ENCODE peak calls at places on chromosomes 7 and 10, in six cellular contexts. O is IMR-90, H is gastrocnemius medialis, M is lower leg skin, S is foreskin fibroblast, F is GM12865. W is an unnamed sample.

GRCh38 chr10:129372168-129372567 is 94.9 kb upstream of the MGMT start:
- DNase-seq in O (no peak), H (no peak), M (no peak), S (no peak), F (no peak), W (no peak)

GRCh38 chr7:69467826-69468225 is 130.4 kb upstream of the AUTS2 start:
- DNase-seq in O (no peak), H (no peak), M (no peak), S (no peak), F (no peak), W (no peak)

GRCh38 chr10:87935290-87936141 is 72.1 kb downstream of the PTEN start:
- DNase-seq in O (peak), H (no peak), M (no peak), S (no peak), F (no peak), W (no peak)

GRCh38 chr10:73924935-73925334 is 14.0 kb downstream of the PLAU start:
- DNase-seq in O (no peak), H (no peak), M (no peak), S (no peak), F (no peak), W (no peak)

GRCh38 chr10:77608281-77608680 is 29.3 kb downstream of the KCNMA1 start:
- DNase-seq in O (no peak), H (no peak), M (no peak), S (peak), F (no peak), W (no peak)

GRCh38 chr7:90958669-90959068 is 305.6 kb upstream of the FZD1 start:
- DNase-seq in O (peak), H (no peak), M (no peak), S (peak), F (no peak), W (no peak)

GRCh38 chr7:22629056-22629455 is 97.9 kb upstream of the IL6 start:
- DNase-seq in O (no peak), H (no peak), M (no peak), S (no peak), F (no peak), W (no peak)

GRCh38 chr10:68315582-68315981 is 16.3 kb upstream of the HNRNPH3 start:
- DNase-seq in O (no peak), H (no peak), M (no peak), S (no peak), F (peak), W (no peak)

GRCh38 chr10:90342480-90342879 is 515.4 kb downstream of the HTR7 start:
- DNase-seq in O (no peak), H (no peak), M (no peak), S (no peak), F (no peak), W (no peak)

GRCh38 chr7:12016439-12016838 is 184.4 kb upstream of the THSD7A start:
- DNase-seq in O (no peak), H (no peak), M (no peak), S (no peak), F (no peak), W (no peak)

GRCh38 chr7:17772581-17773288 is 167.6 kb downstream of the SNX13 start:
- DNase-seq in O (no peak), H (no peak), M (no peak), S (peak), F (peak), W (no peak)

GRCh38 chr10:623477-624311 is 65.8 kb downstream of the DIP2C start:
- DNase-seq in O (no peak), H (no peak), M (no peak), S (no peak), F (no peak), W (no peak)

GRCh38 chr10:94276140-94276539 is 86.6 kb downstream of the NOC3L start:
- DNase-seq in O (no peak), H (no peak), M (no peak), S (no peak), F (no peak), W (no peak)

GRCh38 chr10:132592790-132593788 is 55.5 kb downstream of the INPP5A start:
- DNase-seq in O (no peak), H (no peak), M (no peak), S (no peak), F (peak), W (peak)

GRCh38 chr7:116139007-116139406 is 71.3 kb upstream of the TES start:
- DNase-seq in O (peak), H (no peak), M (no peak), S (peak), F (no peak), W (no peak)

GRCh38 chr7:25862254-25862992 is 289.6 kb upstream of the NFE2L3 start:
- DNase-seq in O (peak), H (peak), M (peak), S (peak), F (peak), W (peak)

GRCh38 chr7:1015196-1015595 is 29.1 kb upstream of the GPR146 start:
- DNase-seq in O (no peak), H (no peak), M (no peak), S (no peak), F (no peak), W (no peak)

GRCh38 chr10:48219194-48219593 is 55.3 kb downstream of the FRMPD2 start:
- DNase-seq in O (no peak), H (no peak), M (no peak), S (no peak), F (no peak), W (no peak)

GRCh38 chr10:98489561-98490481 is 43.1 kb upstream of the HPS1 start:
- DNase-seq in O (no peak), H (no peak), M (no peak), S (no peak), F (no peak), W (no peak)

GRCh38 chr7:104271948-104272347 is 56.5 kb upstream of the LHFPL3 start:
- DNase-seq in O (no peak), H (no peak), M (no peak), S (no peak), F (no peak), W (no peak)

GRCh38 chr7:159061674-159062212 is 82.9 kb downstream of the VIPR2 start:
- DNase-seq in O (no peak), H (no peak), M (no peak), S (no peak), F (no peak), W (no peak)

GRCh38 chr10:13784067-13784466 is 197.3 kb downstream of the PRPF18 start:
- DNase-seq in O (peak), H (no peak), M (no peak), S (peak), F (peak), W (peak)

GRCh38 chr7:6210973-6211372 is 61.5 kb downstream of the CYTH3 start:
- DNase-seq in O (no peak), H (no peak), M (no peak), S (no peak), F (no peak), W (no peak)

GRCh38 chr7:27895553-27895952 is 155.6 kb downstream of the TAX1BP1 start:
- DNase-seq in O (no peak), H (no peak), M (no peak), S (no peak), F (no peak), W (no peak)

GRCh38 chr10:83045731-83046130 is 1093.6 kb upstream of the GHITM start:
- DNase-seq in O (no peak), H (no peak), M (no peak), S (no peak), F (no peak), W (no peak)

GRCh38 chr7:35755711-35756110 is 45.1 kb upstream of the SEPTIN7 start:
- DNase-seq in O (no peak), H (no peak), M (no peak), S (no peak), F (no peak), W (no peak)

GRCh38 chr10:132366499-132366898 is 30.5 kb upstream of the PWWP2B start:
- DNase-seq in O (no peak), H (no peak), M (no peak), S (no peak), F (no peak), W (no peak)

GRCh38 chr7:149285581-149285975 is 23.6 kb downstream of the ZNF783 start:
- DNase-seq in O (peak), H (no peak), M (no peak), S (peak), F (no peak), W (no peak)

GRCh38 chr7:149284343-149284742 is 22.3 kb downstream of the ZNF783 start:
- DNase-seq in O (no peak), H (no peak), M (no peak), S (no peak), F (peak), W (no peak)

GRCh38 chr7:149286811-149287400 is 24.9 kb downstream of the ZNF783 start:
- DNase-seq in O (peak), H (no peak), M (no peak), S (peak), F (no peak), W (no peak)

GRCh38 chr7:149283321-149283720 is 21.3 kb downstream of the ZNF783 start:
- DNase-seq in O (no peak), H (no peak), M (no peak), S (no peak), F (no peak), W (no peak)

DNA sequence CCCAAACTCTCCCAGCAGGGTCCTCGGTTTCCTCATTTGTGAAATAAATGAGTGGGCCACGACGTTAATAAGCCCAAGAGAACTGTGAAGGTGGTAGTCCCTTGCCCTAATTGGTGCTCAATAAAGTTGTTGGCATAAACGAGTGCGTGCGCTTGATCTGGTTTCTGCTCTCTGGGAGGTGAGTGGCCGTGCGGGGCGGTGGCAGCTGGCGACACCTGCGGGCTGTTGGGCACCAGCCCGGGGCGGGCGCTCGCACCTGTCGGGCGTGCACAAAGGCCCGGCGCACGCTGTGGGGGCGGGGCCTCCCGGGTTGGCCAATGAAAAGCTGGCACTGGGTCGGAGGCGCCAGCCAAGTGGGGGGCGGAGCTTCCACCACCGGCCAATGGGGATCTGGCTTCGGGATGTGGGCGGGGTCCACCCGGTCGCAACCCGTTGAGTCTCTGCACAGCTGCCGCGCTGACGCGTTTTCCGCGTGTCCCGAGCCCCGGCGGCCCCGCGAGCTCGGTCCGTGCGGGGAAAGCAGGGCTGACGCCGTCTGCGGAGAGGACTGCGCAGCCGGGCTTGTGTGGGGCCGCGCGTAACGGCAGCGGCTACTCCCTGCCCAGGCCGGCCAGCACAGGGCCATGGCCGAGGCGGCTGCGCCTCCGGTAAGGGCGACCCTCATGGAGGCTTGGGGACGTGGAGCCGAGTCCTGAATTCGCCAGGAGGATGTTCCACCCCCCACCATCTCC is 23.0 kb downstream of the ZNF783 start:
- DNase-seq in O (peak), H (peak), M (peak), S (peak), F (peak), W (peak)
- TF ChIP-seq CTCF in O (no peak), H (no peak), M (no peak), S (no peak), F (no peak), W (peak)

GRCh38 chr7:55339033-55339995 is 25.8 kb upstream of the LANCL2 start:
- DNase-seq in O (no peak), H (no peak), M (no peak), S (peak), F (no peak), W (no peak)
- H3K4me3 ChIP-seq in O (no peak), H (no peak), M (no peak), S (no peak), F (no peak), W (no peak)

DNA sequence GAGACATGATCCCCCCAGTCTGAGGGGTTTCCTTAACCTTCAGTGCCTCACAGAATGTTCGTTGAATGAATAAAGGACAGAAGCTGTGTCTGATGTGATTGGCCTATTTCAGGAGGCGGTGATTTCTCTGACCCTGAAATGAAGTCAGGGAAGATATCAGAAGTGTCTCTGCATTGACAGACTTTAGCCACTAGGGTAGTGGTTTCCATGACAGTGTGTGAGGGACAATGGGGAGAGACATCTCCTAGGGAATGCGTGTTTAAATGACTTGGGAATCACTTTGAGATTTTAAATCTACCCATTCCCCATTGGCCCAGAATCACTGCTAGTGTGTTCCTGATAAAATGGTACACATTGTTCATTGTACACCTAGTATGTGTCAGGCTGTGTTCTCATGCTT is 132.0 kb downstream of the CFAP58 start:
- DNase-seq in O (no peak), H (no peak), M (no peak), S (no peak), F (no peak), W (no peak)
- TF ChIP-seq CTCF in O (no peak), H (no peak), M (no peak), S (no peak), F (peak), W (peak)

GRCh38 chr10:46301056-46301645 is 14.4 kb downstream of the ANTXRL start:
- DNase-seq in O (no peak), H (no peak), M (no peak), S (no peak), F (no peak), W (no peak)

GRCh38 chr10:46298346-46299266 is 11.8 kb downstream of the ANTXRL start:
- DNase-seq in O (no peak), H (no peak), M (no peak), S (no peak), F (no peak), W (no peak)

GRCh38 chr10:46297406-46298204 is 10.8 kb downstream of the ANTXRL start:
- DNase-seq in O (no peak), H (no peak), M (no peak), S (no peak), F (no peak), W (no peak)

GRCh38 chr10:46299267-46299530 is 12.4 kb downstream of the ANTXRL start:
- DNase-seq in O (no peak), H (no peak), M (no peak), S (no peak), F (no peak), W (no peak)

DNA sequence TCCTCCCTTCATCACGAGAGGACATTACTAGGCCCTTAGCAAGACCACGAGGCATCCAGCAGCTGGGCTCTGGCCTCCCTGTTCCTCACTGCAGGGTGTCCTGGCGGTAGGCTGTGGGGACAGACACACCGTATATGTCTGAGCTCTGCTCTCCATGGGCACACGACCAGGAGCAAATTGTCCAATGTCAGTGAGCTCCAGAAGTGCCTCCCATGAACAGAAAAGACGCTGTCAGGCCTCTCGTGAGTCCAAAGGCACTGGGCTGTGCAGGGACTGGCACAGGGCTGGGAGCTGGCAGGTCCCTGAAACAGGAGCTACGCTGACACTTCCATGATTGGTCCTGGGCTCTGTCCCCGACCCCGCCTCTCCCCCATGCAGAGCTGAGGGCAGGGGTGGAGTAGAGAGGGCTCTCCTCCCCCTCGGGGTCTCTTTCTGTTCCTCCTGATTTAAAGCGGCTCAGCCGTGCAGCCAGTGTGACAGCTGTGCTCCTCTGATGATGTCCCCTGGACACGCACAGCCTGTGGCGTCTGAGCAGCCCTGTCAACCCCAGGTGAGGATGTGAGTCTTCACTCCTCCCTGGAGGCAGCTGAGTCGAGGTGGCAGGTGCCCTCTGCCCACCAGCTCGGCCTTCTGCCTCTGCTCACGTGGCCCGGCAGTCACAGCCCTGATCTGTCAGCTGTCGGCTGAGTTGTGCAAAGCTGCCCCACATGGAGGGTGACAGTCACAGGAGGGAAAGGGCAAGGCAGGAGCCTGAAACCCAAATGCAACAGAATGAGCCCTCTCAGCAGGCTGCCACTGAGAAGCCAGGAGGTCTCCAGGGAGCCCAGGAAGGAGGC is 13.0 kb downstream of the ANTXRL start:
- DNase-seq in O (no peak), H (no peak), M (no peak), S (no peak), F (no peak), W (no peak)
- H3K4me3 ChIP-seq in O (no peak), H (no peak), M (no peak), S (no peak), F (no peak), W (no peak)

DNA sequence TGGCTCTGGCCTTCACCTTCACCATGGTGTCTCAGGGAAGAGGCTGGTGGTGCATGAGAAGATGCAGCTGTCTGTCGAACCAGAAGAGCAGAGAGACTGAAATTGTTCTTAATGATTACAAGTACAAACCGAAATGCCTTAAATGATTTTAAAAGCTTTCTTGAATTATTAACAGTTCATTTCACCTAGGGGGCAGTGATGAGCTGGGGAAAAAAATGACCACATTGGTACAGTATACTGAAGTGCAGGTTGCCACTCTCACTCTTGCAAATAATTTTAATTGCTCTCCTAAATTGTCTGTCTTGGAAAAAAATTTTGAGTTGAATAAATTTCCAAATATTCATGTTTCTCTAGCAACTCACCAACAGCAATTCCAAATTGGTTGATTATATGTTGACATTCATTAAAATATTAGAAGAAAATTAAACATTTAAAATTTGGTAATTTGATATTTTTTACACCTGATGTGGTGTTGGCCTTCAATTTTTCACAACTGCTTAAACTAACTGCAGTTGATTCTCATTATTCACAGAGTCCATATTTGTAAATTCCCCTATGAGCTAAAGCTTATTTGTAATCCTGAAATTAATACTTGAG is 692.6 kb downstream of the ZWINT start:
- DNase-seq in O (no peak), H (no peak), M (no peak), S (no peak), F (peak), W (no peak)
- TF ChIP-seq CTCF in O (no peak), H (no peak), M (no peak), S (no peak), F (peak), W (peak)

DNA sequence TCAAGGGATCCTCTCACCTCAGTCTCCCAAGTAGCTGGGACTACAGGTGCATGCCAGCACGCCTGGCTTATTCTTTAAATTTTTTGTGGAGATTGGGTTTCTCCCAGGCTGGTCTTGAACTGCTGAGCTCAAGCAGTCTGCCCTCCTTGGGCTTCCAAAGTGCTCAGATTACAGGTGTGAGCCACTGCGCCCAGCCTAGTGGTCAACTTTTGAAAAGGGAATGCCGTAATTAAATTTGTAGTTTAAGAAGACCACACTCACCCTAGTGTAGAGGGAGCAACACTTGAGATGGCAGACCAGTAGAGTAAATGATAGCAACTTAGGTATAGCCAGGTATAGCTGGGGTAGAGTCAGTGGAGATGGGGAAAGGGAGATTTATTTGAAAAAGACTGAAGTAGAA is 17.6 kb downstream of the ZRANB1 start:
- DNase-seq in O (no peak), H (no peak), M (no peak), S (no peak), F (no peak), W (no peak)
- H3K4me3 ChIP-seq in O (no peak), H (no peak), M (no peak), S (no peak), F (no peak), W (no peak)

DNA sequence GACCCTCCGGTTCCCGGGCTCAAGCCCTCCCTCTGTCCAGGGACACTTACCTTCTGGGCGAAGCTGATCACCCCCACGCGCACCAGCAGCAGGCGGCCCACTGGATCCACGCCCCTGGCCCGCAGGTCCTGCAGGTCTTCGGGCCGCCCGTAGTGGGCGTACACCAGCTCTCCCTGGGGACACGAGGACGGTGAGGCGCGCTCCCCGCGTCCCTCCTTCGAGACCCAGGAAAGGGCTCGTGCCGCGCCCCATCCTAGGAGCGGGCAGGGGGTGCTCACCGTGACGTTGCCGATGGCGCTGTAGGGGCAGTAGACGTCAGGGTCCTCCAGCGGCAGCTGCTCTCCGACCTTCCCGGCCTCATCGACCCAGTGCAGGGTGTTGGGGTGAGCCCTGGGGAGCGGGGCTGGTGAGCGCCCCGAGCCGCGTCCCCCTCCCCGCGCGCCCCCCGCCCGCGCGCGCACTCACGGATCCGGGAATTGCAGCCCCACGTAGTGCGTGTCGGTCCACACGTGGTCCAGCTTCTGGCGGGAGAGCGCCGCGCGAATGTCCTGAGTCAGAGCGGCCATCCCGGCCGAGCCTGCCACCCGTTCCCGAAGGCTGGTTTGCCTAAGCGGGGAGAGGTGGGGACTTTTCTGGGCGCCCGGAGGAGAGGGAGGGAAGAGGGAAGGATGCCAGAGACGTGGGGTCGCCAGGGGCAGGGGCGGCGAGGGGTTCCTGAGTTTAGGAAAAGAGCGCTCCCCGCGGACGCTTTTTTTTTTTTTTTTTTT is 8.2 kb downstream of the TFR2 start:
- DNase-seq in O (peak), H (no peak), M (no peak), S (peak), F (peak), W (no peak)
- TF ChIP-seq CTCF in O (peak), H (no peak), M (no peak), S (peak), F (peak), W (peak)